ENCODE peak calls at places on chromosomes 1 and 21, in four cellular contexts. E is heart left ventricle, T is thoracic aorta, I is lung. Q is an unnamed sample.

GRCh38 chr1:99766378-99766800 is at the start of gene FRRS1:
- DNase-seq in T (no peak), I (peak; percentile 83), E (peak; percentile 60), Q (peak; percentile 74)

GRCh38 chr1:93675272-93675671 is 6.4 kb downstream of the BCAR3 start:
- DNase-seq in T (no peak), E (no peak), I (no peak), Q (no peak)

GRCh38 chr1:209648931-209649776 is 3.1 kb downstream of the LAMB3 start:
- DNase-seq in E (no peak), T (no peak), I (no peak), Q (no peak)

GRCh38 chr1:172969611-172970010 is 81.1 kb downstream of the TNFSF18 start:
- DNase-seq in I (no peak), E (no peak), T (no peak), Q (no peak)

GRCh38 chr1:223776075-223776814 is 63.9 kb downstream of the CAPN2 start:
- DNase-seq in E (no peak), T (no peak), I (no peak), Q (no peak)

GRCh38 chr1:56387071-56387747 is 192.2 kb downstream of the PLPP3 start:
- DNase-seq in I (no peak), T (no peak), E (no peak), Q (no peak)

GRCh38 chr1:223534677-223535076 is 130.8 kb downstream of the CAPN8 start:
- DNase-seq in I (no peak), E (no peak), T (no peak), Q (no peak)

GRCh38 chr1:110421159-110421777 is 13.8 kb upstream of the LAMTOR5 start:
- DNase-seq in E (no peak), T (no peak), I (no peak), Q (no peak)

GRCh38 chr1:101022294-101022693 is 3.3 kb downstream of the DPH5 start:
- DNase-seq in E (no peak), T (no peak), I (no peak), Q (no peak)

GRCh38 chr1:175000697-175001187 is 995 bp downstream of the CACYBP start:
- DNase-seq in T (no peak), E (no peak), I (no peak), Q (no peak)

GRCh38 chr1:157993179-157994080 is at the start of gene KIRREL1:
- DNase-seq in E (peak; percentile 67), T (no peak), I (no peak), Q (no peak)

GRCh38 chr1:233254039-233254362 is 41.5 kb downstream of the PCNX2 start:
- DNase-seq in T (no peak), E (no peak), I (no peak), Q (no peak)

GRCh38 chr1:184685116-184685515 is 69.5 kb downstream of the EDEM3 start:
- DNase-seq in I (no peak), E (no peak), T (no peak), Q (no peak)

GRCh38 chr1:88001460-88001859 is 672.8 kb downstream of the LMO4 start:
- DNase-seq in I (no peak), E (no peak), T (no peak), Q (no peak)

GRCh38 chr1:193569696-193570269 is 383.4 kb upstream of the B3GALT2 start:
- DNase-seq in I (no peak), E (no peak), T (no peak), Q (no peak)

GRCh38 chr1:226001852-226002666 is 2.9 kb upstream of the SDE2 start:
- DNase-seq in I (peak; percentile 71), E (peak; percentile 73), T (peak; percentile 53), Q (no peak)

GRCh38 chr21:28826569-28826968 is 166.1 kb downstream of the LTN1 start:
- DNase-seq in T (no peak), I (no peak), E (no peak), Q (no peak)

GRCh38 chr1:115476616-115477015 is 138.6 kb upstream of the NGF start:
- DNase-seq in E (no peak), T (no peak), I (no peak), Q (no peak)

GRCh38 chr1:202088216-202088615 is 34.5 kb upstream of the GPR37L1 start:
- DNase-seq in E (no peak), I (no peak), T (no peak), Q (no peak)

GRCh38 chr1:241311056-241311746 is 45.8 kb downstream of the RGS7 start:
- DNase-seq in I (no peak), E (no peak), T (no peak), Q (no peak)

GRCh38 chr1:30198805-30199403 is 524.5 kb downstream of the MATN1 start:
- DNase-seq in I (peak; percentile 22), E (no peak), T (no peak), Q (no peak)

GRCh38 chr1:17308593-17308992 is 596 bp downstream of the PADI4 start:
- DNase-seq in E (no peak), I (no peak), T (no peak), Q (no peak)

GRCh38 chr1:94528271-94528670 is 13.3 kb downstream of the F3 start:
- DNase-seq in T (no peak), E (no peak), I (no peak), Q (no peak)

GRCh38 chr1:54528613-54529012 is 19.4 kb upstream of the ACOT11 start:
- DNase-seq in T (no peak), I (no peak), E (no peak), Q (no peak)

GRCh38 chr1:154729031-154729442 is 121.1 kb upstream of the ADAR start:
- DNase-seq in T (no peak), E (no peak), I (no peak), Q (no peak)

GRCh38 chr1:218874313-218874712 is 299.4 kb upstream of the LYPLAL1 start:
- DNase-seq in T (no peak), I (no peak), E (no peak), Q (no peak)

GRCh38 chr1:234597894-234598293 is 12.1 kb downstream of the IRF2BP2 start:
- DNase-seq in T (no peak), E (peak; percentile 46), I (no peak), Q (no peak)

GRCh38 chr1:225693085-225693698 is 40.3 kb upstream of the ENAH start:
- DNase-seq in T (no peak), E (no peak), I (no peak), Q (no peak)

DNA sequence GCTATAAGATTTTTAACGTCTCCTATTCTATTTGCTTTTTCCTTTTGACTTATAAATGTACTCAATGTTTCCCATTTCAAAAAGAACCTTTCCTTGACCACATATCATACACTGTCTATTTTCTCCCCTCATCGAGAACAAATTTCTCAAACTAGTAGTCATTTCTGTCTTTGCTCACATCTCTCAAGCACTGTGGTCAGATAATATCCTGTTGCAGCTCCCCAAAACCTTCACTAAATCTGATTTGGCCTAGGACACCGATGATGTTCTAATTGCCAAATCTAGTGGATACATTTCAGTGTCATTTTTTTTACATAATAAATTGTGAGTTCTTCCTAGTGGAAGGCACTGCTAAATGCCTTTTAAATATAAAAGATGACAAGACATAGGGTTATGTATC is 19.4 kb downstream of the CXADR start:
- DNase-seq in I (no peak), T (no peak), E (no peak), Q (no peak)
- TF ChIP-seq CTCF in I (no peak), T (no peak), E (no peak), Q (no peak)

DNA sequence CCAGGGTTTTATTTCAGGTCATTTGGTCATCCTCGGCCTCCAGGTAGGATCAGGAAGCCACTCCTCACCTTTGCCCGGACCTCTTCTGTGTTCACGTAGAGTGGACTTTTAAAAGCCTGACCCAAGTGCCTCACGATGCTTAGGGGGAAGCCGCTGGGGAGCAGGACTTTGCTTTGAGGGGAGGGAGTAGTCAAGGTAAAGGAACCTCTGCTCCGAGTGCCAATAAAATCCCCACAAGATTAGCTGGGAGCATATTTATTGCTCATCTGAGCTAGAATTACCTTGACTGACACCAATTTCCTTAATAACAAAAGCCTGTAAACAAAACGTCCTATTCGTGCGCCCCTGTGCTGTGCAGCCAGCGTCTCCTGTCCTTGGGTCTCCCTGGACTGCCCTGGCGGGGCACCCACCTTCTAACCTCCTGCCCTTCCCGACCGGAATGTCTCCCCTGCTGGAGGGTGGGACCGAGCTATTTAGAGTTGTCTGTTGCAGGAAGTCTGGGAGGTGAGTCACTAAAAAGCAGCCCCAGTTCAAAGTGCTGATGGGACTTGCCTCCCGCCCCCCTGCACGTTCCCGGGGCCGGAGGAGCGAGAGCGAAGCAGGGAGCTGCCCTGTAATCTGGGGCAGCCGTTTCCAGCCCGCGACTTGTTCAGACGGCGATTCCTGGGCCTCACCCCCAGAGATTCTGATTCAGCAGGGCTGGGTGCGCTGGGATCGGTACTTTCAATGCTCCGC is 818 bp upstream of the DHRS3 start:
- DNase-seq in T (no peak), I (peak; percentile 73), E (peak; percentile 84), Q (peak; percentile 78)
- H3K4me1 ChIP-seq in T (peaks cover 24% of the 10 kb centered on the region), I (peaks cover 6% of the 10 kb centered on the region), E (no peaks in the 10 kb centered on the region), Q (peaks cover 33% of the 10 kb centered on the region)

GRCh38 chr1:167054531-167054930 is 35.6 kb downstream of the GPA33 start:
- DNase-seq in I (no peak), T (no peak), E (no peak), Q (no peak)
- TF ChIP-seq CTCF in I (no peak), T (no peak), E (no peak), Q (no peak)

DNA sequence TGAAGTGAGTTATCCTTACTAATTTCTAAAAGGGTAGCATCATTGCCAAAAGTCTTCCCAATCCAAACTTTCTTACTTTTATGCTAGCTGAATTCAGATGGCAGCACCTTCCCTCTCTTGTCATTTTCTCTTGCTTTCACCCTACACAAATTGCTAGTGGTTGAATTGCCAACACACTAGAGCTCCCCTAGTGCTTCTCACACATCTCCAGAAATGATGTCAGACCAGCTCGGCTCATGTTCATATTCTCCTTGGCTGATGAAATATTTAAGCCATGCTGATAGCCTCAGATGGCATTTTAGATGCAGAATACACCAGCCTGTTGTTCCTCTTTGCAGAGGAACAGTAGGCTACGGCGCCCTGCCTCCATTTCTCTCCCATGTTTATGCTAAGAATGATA is 256.8 kb downstream of the PTBP2 start:
- DNase-seq in E (no peak), I (no peak), T (no peak), Q (no peak)
- H3K4me1 ChIP-seq in E (no peaks in the 10 kb centered on the region), I (no peaks in the 10 kb centered on the region), T (no peaks in the 10 kb centered on the region), Q (no peaks in the 10 kb centered on the region)

DNA sequence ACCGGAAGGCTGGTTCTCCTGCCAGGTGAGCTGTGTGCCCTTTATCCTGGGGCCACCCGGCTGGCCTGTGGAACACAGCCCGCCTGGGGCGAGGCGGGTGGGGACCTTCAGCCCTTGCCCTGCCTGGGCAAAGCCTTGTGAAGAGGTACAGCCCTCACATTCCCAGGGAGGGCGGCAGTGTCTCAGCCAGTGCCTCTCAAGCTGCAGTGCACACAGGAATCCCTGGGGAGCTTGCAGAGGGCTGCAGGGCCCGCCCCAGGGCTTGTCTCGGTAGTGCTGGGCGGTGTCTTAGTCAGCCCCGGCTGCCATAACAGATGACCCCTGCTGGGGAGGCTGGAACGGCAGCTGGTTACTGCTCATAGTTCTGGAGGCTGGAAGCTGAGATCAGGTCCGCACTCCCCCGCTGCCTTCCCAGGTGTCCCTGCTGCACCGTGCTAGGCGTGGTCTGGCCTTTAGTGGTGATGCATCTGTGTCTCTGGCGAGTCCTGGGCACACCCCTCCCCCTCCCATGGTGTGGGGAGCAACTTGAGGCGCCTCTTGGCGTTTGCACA is 12.6 kb downstream of the DFFB start:
- DNase-seq in E (no peak), I (no peak), T (no peak), Q (no peak)
- TF ChIP-seq CTCF in E (no peak), I (no peak), T (no peak), Q (no peak)

GRCh38 chr1:41804176-41804575 is 114.5 kb downstream of the HIVEP3 start:
- DNase-seq in I (no peak), E (no peak), T (no peak), Q (no peak)
- H3K4me1 ChIP-seq in I (peaks cover 20% of the 10 kb centered on the region), E (no peaks in the 10 kb centered on the region), T (no peaks in the 10 kb centered on the region), Q (peaks cover 9% of the 10 kb centered on the region)